ENCODE peak calls at places on chromosomes 2 and 18, in nine cellular contexts. D, Z, W, I, V, C, U, K and A are unnamed samples.

GRCh38 chr2:128291844-128292598 is 26.6 kb downstream of the HS6ST1 start:
- DNase-seq in D (no peak), Z (no peak), W (peak), I (no peak), V (no peak), C (no peak), U (no peak), K (no peak), A (no peak)

GRCh38 chr18:36516258-36516657 is 218.7 kb downstream of the FHOD3 start:
- DNase-seq in D (no peak), Z (no peak), W (no peak), I (no peak), V (no peak), C (no peak), U (no peak), K (no peak), A (no peak)

GRCh38 chr2:47034973-47035609 is 119.5 kb upstream of the MCFD2 start:
- DNase-seq in D (no peak), Z (no peak), W (peak), I (peak), V (peak), C (peak), U (peak), K (peak), A (no peak)

GRCh38 chr2:39642054-39642742 is 23.5 kb upstream of the TMEM178A start:
- DNase-seq in D (peak), Z (no peak), W (no peak), I (no peak), V (no peak), C (no peak), U (peak), K (no peak), A (no peak)

GRCh38 chr2:239666855-239667376 is 266.1 kb upstream of the HDAC4 start:
- DNase-seq in D (no peak), Z (no peak), W (no peak), I (no peak), V (no peak), C (no peak), U (peak), K (no peak), A (no peak)

GRCh38 chr2:149098722-149099121 is 60.2 kb downstream of the LYPD6B start:
- DNase-seq in D (no peak), Z (peak), W (no peak), I (no peak), V (no peak), C (no peak), U (no peak), K (no peak), A (no peak)

GRCh38 chr2:187379869-187380268 is 68.2 kb downstream of the CALCRL start:
- DNase-seq in D (no peak), Z (no peak), W (no peak), I (no peak), V (no peak), C (no peak), U (no peak), K (no peak), A (no peak)

GRCh38 chr2:15725788-15726112 is 134.1 kb downstream of the DDX1 start:
- DNase-seq in D (no peak), Z (no peak), W (no peak), I (no peak), V (no peak), C (no peak), U (no peak), K (no peak), A (no peak)

GRCh38 chr2:130917006-130917688 is 80.4 kb downstream of the ARHGEF4 start:
- DNase-seq in D (no peak), Z (no peak), W (no peak), I (no peak), V (no peak), C (no peak), U (no peak), K (no peak), A (no peak)

GRCh38 chr2:200703132-200703925 is 108.4 kb upstream of the BZW1 start:
- DNase-seq in D (no peak), Z (peak), W (no peak), I (no peak), V (no peak), C (peak), U (peak), K (no peak), A (no peak)

GRCh38 chr2:99651930-99652670 is 162.3 kb upstream of the REV1 start:
- DNase-seq in D (no peak), Z (no peak), W (no peak), I (no peak), V (no peak), C (no peak), U (no peak), K (no peak), A (no peak)

GRCh38 chr2:37987098-37987497 is 62.0 kb downstream of the RMDN2 start:
- DNase-seq in D (no peak), Z (no peak), W (no peak), I (no peak), V (no peak), C (no peak), U (no peak), K (no peak), A (no peak)

GRCh38 chr2:38148501-38148900 is 72.5 kb upstream of the CYP1B1 start:
- DNase-seq in D (no peak), Z (no peak), W (no peak), I (no peak), V (peak), C (peak), U (no peak), K (no peak), A (no peak)

GRCh38 chr18:61703508-61703907 is 189.3 kb downstream of the RNF152 start:
- DNase-seq in D (no peak), Z (peak), W (no peak), I (no peak), V (no peak), C (no peak), U (peak), K (no peak), A (no peak)

GRCh38 chr2:220227272-220227920 is 600.0 kb downstream of the SLC4A3 start:
- DNase-seq in D (no peak), Z (peak), W (no peak), I (no peak), V (no peak), C (no peak), U (peak), K (no peak), A (no peak)

GRCh38 chr18:79679552-79680099 is at the start of gene CTDP1:
- DNase-seq in D (no peak), Z (no peak), W (peak), I (peak), V (peak), C (peak), U (peak), K (peak), A (peak)

GRCh38 chr2:140880573-140880972 is 1250.2 kb downstream of the LRP1B start:
- DNase-seq in D (no peak), Z (peak), W (no peak), I (no peak), V (no peak), C (no peak), U (peak), K (no peak), A (no peak)

GRCh38 chr18:46425511-46425910 is 231.5 kb downstream of the LOXHD1 start:
- DNase-seq in D (no peak), Z (no peak), W (no peak), I (no peak), V (no peak), C (no peak), U (no peak), K (no peak), A (no peak)

GRCh38 chr2:119590873-119591272 is 46.6 kb downstream of the CFAP221 start:
- DNase-seq in D (no peak), Z (no peak), W (no peak), I (no peak), V (no peak), C (no peak), U (no peak), K (no peak), A (no peak)

GRCh38 chr2:64404743-64405142 is 49.2 kb upstream of the LGALSL start:
- DNase-seq in D (no peak), Z (no peak), W (no peak), I (peak), V (no peak), C (peak), U (no peak), K (no peak), A (no peak)

GRCh38 chr2:120245933-120246332 is 6.7 kb upstream of the RALB start:
- DNase-seq in D (no peak), Z (no peak), W (no peak), I (no peak), V (no peak), C (no peak), U (no peak), K (no peak), A (no peak)

GRCh38 chr2:171966688-171967087 is 33.1 kb upstream of the METAP1D start:
- DNase-seq in D (no peak), Z (no peak), W (no peak), I (no peak), V (no peak), C (no peak), U (no peak), K (no peak), A (no peak)

GRCh38 chr2:181858600-181858999 is 32.9 kb upstream of the ITPRID2 start:
- DNase-seq in D (no peak), Z (no peak), W (no peak), I (no peak), V (no peak), C (no peak), U (no peak), K (no peak), A (no peak)

GRCh38 chr2:27573452-27573851 is 9.4 kb upstream of the ZNF512 start:
- DNase-seq in D (no peak), Z (no peak), W (no peak), I (no peak), V (no peak), C (no peak), U (no peak), K (no peak), A (no peak)

GRCh38 chr2:171841996-171842395 is 52.0 kb downstream of the SLC25A12 start:
- DNase-seq in D (no peak), Z (no peak), W (no peak), I (no peak), V (no peak), C (no peak), U (no peak), K (no peak), A (no peak)

GRCh38 chr2:3105814-3106569 is 271.6 kb downstream of the EIPR1 start:
- DNase-seq in D (no peak), Z (no peak), W (no peak), I (no peak), V (no peak), C (no peak), U (no peak), K (no peak), A (no peak)

GRCh38 chr18:1779587-1779986 is 791.7 kb downstream of the METTL4 start:
- DNase-seq in D (no peak), Z (no peak), W (no peak), I (no peak), V (no peak), C (no peak), U (no peak), K (no peak), A (no peak)

GRCh38 chr2:207727256-207727655 is 15.8 kb downstream of the CCNYL1 start:
- DNase-seq in D (no peak), Z (no peak), W (no peak), I (no peak), V (no peak), C (no peak), U (no peak), K (no peak), A (no peak)

GRCh38 chr2:75523313-75524275 is 37.1 kb downstream of the EVA1A start:
- DNase-seq in D (no peak), Z (no peak), W (no peak), I (no peak), V (no peak), C (no peak), U (peak), K (no peak), A (no peak)

GRCh38 chr18:37441821-37442220 is 123.8 kb downstream of the CELF4 start:
- DNase-seq in D (no peak), Z (no peak), W (no peak), I (no peak), V (no peak), C (no peak), U (no peak), K (no peak), A (no peak)

GRCh38 chr2:13046557-13047165 is 329.9 kb downstream of the TRIB2 start:
- DNase-seq in D (no peak), Z (no peak), W (no peak), I (no peak), V (no peak), C (no peak), U (no peak), K (no peak), A (no peak)

GRCh38 chr2:208224802-208225201 is 30.1 kb downstream of the IDH1 start:
- DNase-seq in D (no peak), Z (no peak), W (no peak), I (no peak), V (no peak), C (no peak), U (no peak), K (no peak), A (no peak)

GRCh38 chr2:47559079-47559684 is 156.2 kb downstream of the MSH2 start:
- DNase-seq in D (no peak), Z (no peak), W (no peak), I (no peak), V (no peak), C (no peak), U (no peak), K (no peak), A (no peak)

GRCh38 chr2:118169359-118170005 is 81.2 kb downstream of the INSIG2 start:
- DNase-seq in D (no peak), Z (no peak), W (peak), I (peak), V (no peak), C (no peak), U (no peak), K (no peak), A (peak)